ENCODE peak calls at places on chromosomes 2 and 18, in four cellular contexts. N is left ventricle myocardium inferior, U is tibial artery, R is psoas muscle. S is an unnamed sample.

GRCh38 chr2:223076573-223076972 is 24.6 kb downstream of the KCNE4 start:
- DNase-seq in N (no peak), U (no peak), R (no peak), S (peak; percentile 43)

GRCh38 chr2:45011621-45012602 is 2.7 kb upstream of the SIX2 start:
- DNase-seq in N (no peak), U (no peak), R (no peak), S (no peak)

GRCh38 chr2:148096012-148096411 is 75.1 kb downstream of the MBD5 start:
- DNase-seq in N (no peak), U (no peak), R (no peak), S (no peak)

GRCh38 chr18:57956495-57956894 is 87.5 kb upstream of the NEDD4L start:
- DNase-seq in N (no peak), U (no peak), R (no peak), S (no peak)

GRCh38 chr2:37636209-37637077 is 35.0 kb downstream of the CDC42EP3 start:
- DNase-seq in N (no peak), U (no peak), R (no peak), S (no peak)

GRCh38 chr2:24977631-24978030 is 5.9 kb upstream of the DNAJC27 start:
- DNase-seq in N (no peak), U (no peak), R (no peak), S (no peak)

GRCh38 chr2:8418721-8419120 is 263.1 kb upstream of the ID2 start:
- DNase-seq in N (no peak), U (no peak), R (no peak), S (no peak)

GRCh38 chr2:10161961-10162441 is 39.5 kb downstream of the RRM2 start:
- DNase-seq in N (no peak), U (no peak), R (no peak), S (no peak)

GRCh38 chr2:129388870-129389269 is 590.6 kb upstream of the RAB6C start:
- DNase-seq in N (no peak), U (no peak), R (no peak), S (no peak)

GRCh38 chr2:61221819-61222218 is 59.8 kb downstream of the C2orf74 start:
- DNase-seq in N (no peak), U (no peak), R (no peak), S (no peak)

GRCh38 chr2:224532931-224533330 is 52.2 kb downstream of the CUL3 start:
- DNase-seq in N (no peak), U (no peak), R (no peak), S (no peak)

GRCh38 chr18:70384181-70384790 is 95.4 kb downstream of the SOCS6 start:
- DNase-seq in N (no peak), U (no peak), R (no peak), S (peak; percentile 85)

GRCh38 chr18:55232506-55232905 is 273.2 kb upstream of the CCDC68 start:
- DNase-seq in N (no peak), U (no peak), R (no peak), S (no peak)

GRCh38 chr2:215532844-215533243 is 97.0 kb upstream of the FN1 start:
- DNase-seq in N (no peak), U (no peak), R (no peak), S (no peak)

GRCh38 chr2:189662674-189663226 is 1.5 kb downstream of the ASNSD1 start:
- DNase-seq in N (no peak), U (no peak), R (no peak), S (no peak)

GRCh38 chr18:4639628-4640310 is 184.7 kb upstream of the DLGAP1 start:
- DNase-seq in N (no peak), U (no peak), R (no peak), S (no peak)

GRCh38 chr18:59665057-59666007 is 31.9 kb downstream of the CCBE1 start:
- DNase-seq in N (no peak), U (no peak), R (no peak), S (no peak)

GRCh38 chr2:100818606-100819364 is 1.2 kb upstream of the NPAS2 start:
- DNase-seq in N (peak; percentile 68), U (peak; percentile 89), R (peak; percentile 71), S (peak; percentile 66)

GRCh38 chr18:47928466-47928865 is 2.0 kb downstream of the SMAD2 start:
- DNase-seq in N (no peak), U (no peak), R (no peak), S (no peak)

GRCh38 chr2:64975232-64975791 is 13.9 kb upstream of the SLC1A4 start:
- DNase-seq in N (peak; percentile 74), U (peak; percentile 66), R (peak; percentile 72), S (peak; percentile 85)

GRCh38 chr18:54173980-54174611 is 50.4 kb downstream of the MBD2 start:
- DNase-seq in N (no peak), U (no peak), R (no peak), S (no peak)

GRCh38 chr2:1791670-1792069 is 47.4 kb upstream of the PXDN start:
- DNase-seq in N (no peak), U (no peak), R (no peak), S (no peak)

GRCh38 chr2:41933585-41934322 is 114.1 kb upstream of the PKDCC start:
- DNase-seq in N (no peak), U (no peak), R (no peak), S (peak; percentile 73)

GRCh38 chr18:44741551-44741950 is 60.9 kb downstream of the SETBP1 start:
- DNase-seq in N (no peak), U (no peak), R (no peak), S (no peak)

GRCh38 chr2:216626168-216626874 is 6.9 kb upstream of the IGFBP2 start:
- DNase-seq in N (no peak), U (no peak), R (no peak), S (no peak)

GRCh38 chr2:28407131-28407975 is 14.7 kb downstream of the FOSL2 start:
- DNase-seq in N (no peak), U (peak; percentile 63), R (no peak), S (no peak)

GRCh38 chr18:54388203-54389142 is 30.8 kb downstream of the C18orf54 start:
- DNase-seq in N (no peak), U (no peak), R (no peak), S (peak; percentile 83)

GRCh38 chr2:141062443-141062842 is 1068.4 kb downstream of the LRP1B start:
- DNase-seq in N (peak; percentile 44), U (no peak), R (no peak), S (no peak)

GRCh38 chr2:105796131-105796638 is 51.5 kb downstream of the NCK2 start:
- DNase-seq in N (no peak), U (no peak), R (no peak), S (no peak)

GRCh38 chr18:6326566-6326965 is 88.1 kb downstream of the L3MBTL4 start:
- DNase-seq in N (no peak), U (no peak), R (no peak), S (no peak)

GRCh38 chr18:31498450-31499156 is 626 bp downstream of the DSG2 start:
- DNase-seq in N (no peak), U (no peak), R (no peak), S (peak; percentile 24)

GRCh38 chr2:101355561-101356130 is 31.7 kb downstream of the CREG2 start:
- DNase-seq in N (no peak), U (no peak), R (no peak), S (no peak)

GRCh38 chr2:134836986-134837385 is 1.4 kb upstream of the ACMSD start:
- DNase-seq in N (no peak), U (no peak), R (no peak), S (no peak)

GRCh38 chr2:70851704-70852103 is 16.1 kb upstream of the CD207 start:
- DNase-seq in N (no peak), U (no peak), R (no peak), S (no peak)

GRCh38 chr2:181312515-181312927 is 144.7 kb upstream of the ITGA4 start:
- DNase-seq in N (no peak), U (no peak), R (no peak), S (no peak)
- H3K4me3 ChIP-seq in N (no peak overlapping the region), U (no peak overlapping the region), R (no peak overlapping the region), S (no peak overlapping the region)

GRCh38 chr2:26557244-26557925 is 79.5 kb upstream of the OTOF start:
- DNase-seq in N (no peak), U (peak; percentile 51), R (no peak), S (no peak)
- H3K27me3 ChIP-seq in N (peaks cover 86% of the 10 kb centered on the region), U (peaks cover 64% of the 10 kb centered on the region), R (peaks cover 5% of the 10 kb centered on the region), S (peaks cover 28% of the 10 kb centered on the region)

DNA sequence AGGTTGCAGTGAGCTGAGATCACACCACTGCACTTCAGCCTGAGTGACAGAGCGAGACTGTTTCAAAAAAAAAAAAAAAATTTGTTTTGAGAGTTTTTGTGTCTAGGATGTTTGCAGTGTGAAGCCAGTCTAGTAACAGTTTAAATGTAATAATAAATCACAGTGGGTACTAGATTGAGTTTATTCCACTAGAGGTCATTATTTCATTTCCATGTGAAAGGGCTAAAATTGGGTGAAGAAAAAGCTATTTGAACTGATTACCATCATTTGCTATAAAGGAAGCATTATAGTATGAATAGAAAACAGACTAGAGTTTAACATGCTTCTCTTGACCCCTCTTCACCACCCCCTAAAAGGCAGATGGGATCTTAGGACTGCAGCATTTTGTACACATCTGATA is 20.3 kb downstream of the SNRPD1 start:
- DNase-seq in N (no peak), U (no peak), R (no peak), S (no peak)
- H3K4me3 ChIP-seq in N (no peak overlapping the region), U (no peak overlapping the region), R (no peak overlapping the region), S (no peak overlapping the region)

DNA sequence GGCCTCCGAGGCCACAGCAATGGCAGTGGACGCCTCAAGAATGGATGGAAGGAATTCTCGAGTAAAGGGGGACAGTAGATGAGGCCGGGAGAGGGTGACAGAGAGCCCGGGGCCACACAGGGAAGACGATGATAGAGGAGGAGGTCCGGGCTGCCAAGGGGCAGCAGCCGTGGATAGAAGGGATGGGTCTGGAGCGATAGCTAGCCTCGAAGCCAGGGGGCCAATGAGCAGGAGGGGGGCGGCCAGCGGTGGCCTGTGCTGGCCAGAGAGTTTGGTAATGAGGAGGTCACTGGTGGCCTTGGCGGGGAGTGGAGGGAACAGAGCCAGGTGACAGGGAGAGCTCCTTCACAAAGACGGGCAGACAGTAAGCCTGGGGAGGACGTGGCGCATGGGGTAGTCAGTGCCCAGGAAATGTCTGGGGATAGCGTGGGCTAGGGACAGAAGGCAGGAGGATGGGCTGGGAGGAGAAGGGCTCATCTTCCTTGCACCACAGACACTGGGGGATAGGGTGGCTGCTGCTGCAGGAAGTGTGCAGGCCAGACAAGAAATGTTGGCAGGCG is 87.8 kb upstream of the ASB18 start:
- DNase-seq in N (no peak), U (no peak), R (no peak), S (no peak)
- H3K27me3 ChIP-seq in N (no peaks in the 10 kb centered on the region), U (peaks cover 4% of the 10 kb centered on the region), R (no peaks in the 10 kb centered on the region), S (no peaks in the 10 kb centered on the region)

DNA sequence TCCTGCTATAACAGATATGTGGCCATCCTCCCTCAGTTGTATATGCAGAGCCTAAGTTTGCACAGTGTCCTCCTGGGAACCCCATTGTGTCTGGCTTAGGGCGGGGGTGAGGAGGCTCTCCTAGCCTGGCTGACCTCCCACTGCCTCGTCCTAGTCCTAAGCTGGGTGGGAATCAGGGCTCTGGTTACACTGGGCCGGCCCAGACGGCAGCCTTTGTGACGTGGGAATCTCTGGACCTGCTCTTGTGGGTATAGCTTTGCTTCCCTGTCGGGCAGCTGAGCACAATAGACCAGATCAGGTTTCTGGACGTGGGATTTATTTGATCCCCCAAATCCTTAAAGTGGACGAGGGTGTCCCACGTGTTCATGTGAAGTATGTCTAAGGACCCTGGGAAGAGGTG is 2.9 kb downstream of the ACKR3 start:
- DNase-seq in N (peak; percentile 61), U (peak; percentile 81), R (peak; percentile 56), S (no peak)
- H3K4me3 ChIP-seq in N (peak overlapping the region; percentile 77), U (peak overlapping the region; percentile 62), R (peak overlapping the region; percentile 65), S (no peak overlapping the region)

DNA sequence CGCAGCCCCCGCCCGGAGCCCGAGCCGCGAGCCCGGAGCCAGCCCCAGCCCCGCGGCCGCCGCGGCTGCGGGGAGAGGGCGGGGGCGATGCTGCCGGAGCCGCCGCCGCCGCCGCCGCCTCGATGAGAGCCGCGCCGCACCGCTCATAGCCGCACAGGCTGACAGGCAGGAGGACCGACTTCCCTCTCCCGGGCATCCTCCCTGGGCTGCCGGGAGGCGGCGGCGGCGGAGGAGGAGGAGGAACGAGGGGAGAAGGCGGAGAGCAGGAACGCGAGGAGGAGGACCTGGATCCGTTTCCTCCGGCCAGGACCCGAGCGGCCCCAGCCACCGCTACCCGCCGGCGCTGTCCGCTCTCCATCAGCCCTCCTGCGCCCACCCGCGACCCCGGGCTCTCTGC is 370 bp downstream of the KLHL29 start:
- DNase-seq in N (peak; percentile 36), U (peak; percentile 75), R (peak; percentile 37), S (no peak)
- H3K27me3 ChIP-seq in N (peaks cover 88% of the 10 kb centered on the region), U (no peaks in the 10 kb centered on the region), R (peaks cover 3% of the 10 kb centered on the region), S (peaks cover 39% of the 10 kb centered on the region)